ENCODE peak calls at places on chromosomes 11 and 22, in four cellular contexts. G is GM12878, V is H1, Y is K562. Q is an unnamed sample.

GRCh38 chr11:44430140-44430539 is 120.2 kb upstream of the ALX4 start:
- DNase-seq in G (no peak), V (no peak), Y (no peak), Q (no peak)

GRCh38 chr22:19621372-19622060 is 92.8 kb upstream of the SEPTIN5 start:
- DNase-seq in G (no peak), V (no peak), Y (no peak), Q (no peak)

GRCh38 chr11:1862588-1863351 is 9.9 kb downstream of the LSP1 start:
- DNase-seq in G (no peak), V (no peak), Y (no peak), Q (no peak)

GRCh38 chr11:42802211-42802918 is 509.4 kb upstream of the API5 start:
- DNase-seq in G (no peak), V (no peak), Y (no peak), Q (no peak)

GRCh38 chr22:42114721-42115120 is 15.9 kb downstream of the CYP2D6 start:
- DNase-seq in G (no peak), V (peak), Y (no peak), Q (no peak)

GRCh38 chr11:22343411-22344032 is 5.3 kb downstream of the SLC17A6 start:
- DNase-seq in G (no peak), V (peak), Y (no peak), Q (no peak)

GRCh38 chr22:22375586-22376351 is 131.2 kb downstream of the VPREB1 start:
- DNase-seq in G (no peak), V (no peak), Y (peak), Q (no peak)

GRCh38 chr11:35418847-35419712 is at the start of gene SLC1A2:
- DNase-seq in G (no peak), V (peak), Y (no peak), Q (peak)

GRCh38 chr11:61840371-61840770 is 12.3 kb downstream of the FADS2 start:
- DNase-seq in G (no peak), V (no peak), Y (no peak), Q (no peak)

GRCh38 chr11:101482556-101483124 is 101.2 kb downstream of the TRPC6 start:
- DNase-seq in G (no peak), V (no peak), Y (no peak), Q (no peak)

GRCh38 chr22:23608583-23608982 is 23.5 kb downstream of the DRICH1 start:
- DNase-seq in G (no peak), V (peak), Y (peak), Q (no peak)

GRCh38 chr11:131671320-131671719 is 300.9 kb downstream of the NTM start:
- DNase-seq in G (no peak), V (no peak), Y (no peak), Q (no peak)

GRCh38 chr22:50577697-50577986 is 585 bp downstream of the CPT1B start:
- DNase-seq in G (no peak), V (no peak), Y (no peak), Q (no peak)

DNA sequence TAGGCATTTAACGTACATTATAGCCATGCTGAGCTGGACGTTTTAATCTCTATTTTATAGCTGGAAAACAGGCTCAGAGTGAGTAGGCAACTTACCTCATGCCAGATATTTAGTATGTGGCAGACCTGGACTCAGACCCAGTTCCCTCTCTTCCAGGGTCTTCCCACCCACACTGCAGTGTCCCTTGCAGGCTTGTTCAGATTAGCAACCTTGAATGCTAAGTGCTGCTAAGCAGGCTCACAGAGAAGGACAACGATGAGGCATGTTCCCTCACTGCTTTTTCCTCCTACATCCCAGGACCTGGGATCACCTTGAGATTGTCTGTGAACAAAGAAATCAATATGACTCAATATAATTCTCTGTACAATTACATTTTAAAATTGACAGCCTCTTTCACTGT is 65.6 kb downstream of the NCAM1 start:
- DNase-seq in G (no peak), V (no peak), Y (no peak), Q (no peak)
- TF ChIP-seq NRF1 in G (no peak), V (no peak), Y (no peak), Q (no peak)

DNA sequence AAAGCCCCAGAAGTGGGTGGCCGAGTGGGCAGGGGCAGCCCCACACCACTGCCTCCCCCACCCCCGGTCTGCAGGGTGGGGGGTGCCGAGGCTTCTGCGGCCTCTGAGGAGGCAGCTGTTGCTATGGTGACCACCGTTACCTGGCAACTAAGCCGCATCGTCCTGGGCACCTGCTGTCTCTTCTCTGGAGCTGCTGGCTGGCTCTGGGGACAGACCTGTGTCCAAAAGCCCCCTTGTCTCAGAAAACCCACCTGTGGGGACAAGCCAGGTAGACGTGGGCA is 79.9 kb upstream of the PRR5 start:
- DNase-seq in G (no peak), V (no peak), Y (peak), Q (peak)
- TF ChIP-seq NRF1 in G (no peak), V (no peak), Y (no peak), Q (no peak)

DNA sequence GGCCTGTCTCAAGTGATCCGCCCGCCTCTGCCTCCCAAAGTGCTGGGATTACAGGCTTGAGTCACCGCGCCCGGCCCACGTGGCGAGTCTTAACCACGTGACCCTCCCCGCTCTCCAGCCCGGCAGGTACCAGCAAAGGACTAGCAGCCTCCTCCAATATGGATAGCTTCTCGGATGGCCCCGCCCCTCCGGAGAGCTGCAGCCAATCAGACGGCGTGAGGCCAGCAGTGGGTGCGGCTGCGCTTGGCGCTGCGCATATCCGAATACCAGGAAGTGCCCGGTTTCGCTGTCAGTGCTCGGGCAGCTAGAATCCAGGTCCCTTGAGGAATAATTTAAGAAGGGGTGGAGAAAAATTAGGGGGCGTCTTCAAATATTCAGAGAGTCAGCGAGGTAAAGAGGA is 14.7 kb upstream of the PISD start:
- DNase-seq in G (peak), V (peak), Y (no peak), Q (peak)
- TF ChIP-seq NRF1 in G (peak), V (peak), Y (no peak), Q (peak)

GRCh38 chr11:279040-279965 is 1.1 kb downstream of the NLRP6 start:
- DNase-seq in G (no peak), V (no peak), Y (no peak), Q (peak)

GRCh38 chr11:278001-278951 is at the start of gene NLRP6:
- DNase-seq in G (no peak), V (no peak), Y (no peak), Q (peak)

GRCh38 chr11:280762-281485 is 2.7 kb downstream of the NLRP6 start:
- DNase-seq in G (no peak), V (peak), Y (no peak), Q (peak)

GRCh38 chr11:281486-282161 is 3.4 kb downstream of the NLRP6 start:
- DNase-seq in G (no peak), V (peak), Y (no peak), Q (peak)

GRCh38 chr11:279966-280761 is 2.0 kb downstream of the NLRP6 start:
- DNase-seq in G (no peak), V (peak), Y (no peak), Q (peak)
- TF ChIP-seq NRF1 in G (no peak), V (no peak), Y (no peak), Q (no peak)

DNA sequence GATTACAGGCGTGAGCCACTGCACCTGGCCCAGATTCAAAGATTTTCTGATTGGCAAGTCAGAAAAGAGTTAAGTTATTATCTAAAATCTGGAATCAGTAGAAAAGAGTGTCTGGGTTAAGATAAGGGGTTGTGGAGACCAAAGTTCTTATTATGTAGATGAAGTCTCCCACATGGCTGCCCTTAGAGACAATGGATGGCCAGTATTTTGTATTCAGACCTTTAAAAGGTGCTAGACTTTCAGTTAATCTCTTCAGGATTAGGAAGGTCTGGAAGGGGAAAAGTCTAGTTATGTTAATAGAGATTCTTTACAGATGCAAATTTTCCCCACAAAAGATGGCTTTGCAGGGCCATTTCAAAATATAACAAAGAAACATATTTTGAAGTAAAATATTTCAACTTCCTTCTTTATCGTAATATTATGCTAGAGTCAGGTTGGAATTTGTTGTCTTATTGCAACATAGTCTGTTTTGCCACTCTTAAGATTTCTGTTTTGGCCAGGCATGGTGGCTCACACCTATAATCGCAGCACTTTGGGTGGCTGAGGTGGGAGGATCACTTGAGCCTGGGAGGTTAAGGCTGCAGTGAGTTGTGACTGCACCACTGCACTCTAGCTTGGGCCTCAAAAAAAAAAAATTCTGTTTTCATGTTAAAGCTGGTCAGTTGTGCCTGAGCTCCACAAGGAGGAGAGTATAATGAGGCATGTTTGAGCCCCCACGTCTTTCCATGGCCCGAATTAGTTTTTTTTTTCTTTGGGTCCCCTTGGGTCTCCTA is 14.0 kb downstream of the GRAMD1B start:
- DNase-seq in G (no peak), V (no peak), Y (no peak), Q (no peak)
- TF ChIP-seq NRF1 in G (no peak), V (no peak), Y (no peak), Q (no peak)

GRCh38 chr22:29555065-29555644 is 1.6 kb upstream of the THOC5 start:
- DNase-seq in G (no peak), V (no peak), Y (no peak), Q (no peak)
- TF ChIP-seq NRF1 in G (no peak), V (no peak), Y (no peak), Q (no peak)

DNA sequence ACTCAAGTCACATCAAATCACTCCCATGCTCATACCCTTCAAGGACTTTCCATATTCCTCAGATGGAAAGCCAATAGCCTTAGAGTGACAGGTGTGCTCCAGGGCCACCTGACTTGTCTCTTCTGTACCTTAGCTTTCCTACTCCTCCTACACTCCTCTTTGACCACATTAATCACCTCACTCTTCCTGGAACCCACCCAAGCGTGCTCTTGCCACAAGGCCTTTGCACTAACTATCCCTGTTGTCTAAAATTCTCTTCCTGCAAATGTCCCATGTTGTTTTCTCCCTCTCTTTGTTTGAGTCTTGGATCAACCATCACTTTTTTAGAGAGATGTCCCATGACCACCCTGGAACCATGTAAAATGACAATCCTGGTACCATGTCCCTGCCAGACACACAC is 244.1 kb downstream of the AASDHPPT start:
- DNase-seq in G (no peak), V (no peak), Y (no peak), Q (no peak)
- TF ChIP-seq NRF1 in G (no peak), V (no peak), Y (no peak), Q (no peak)

GRCh38 chr11:94031625-94032024 is 10.5 kb downstream of the HEPHL1 start:
- DNase-seq in G (no peak), V (peak), Y (no peak), Q (no peak)
- TF ChIP-seq NRF1 in G (no peak), V (no peak), Y (no peak), Q (no peak)

Q was measured in SK-N-SH.